ENCODE peak calls at places on chromosome 20, in four cellular contexts. F, N, M and P are unnamed samples.

GRCh38 chr20:43749734-43750294 is 23.0 kb upstream of the GTSF1L start:
- DNase-seq in F (peak; percentile 80), N (peak; percentile 73), M (peak; percentile 79), P (peak; percentile 73)

GRCh38 chr20:50186151-50186885 is 4.3 kb upstream of the CEBPB start:
- DNase-seq in F (peak; percentile 92), N (peak; percentile 84), M (peak; percentile 96), P (peak; percentile 78)

GRCh38 chr20:40506567-40506966 is 182.5 kb downstream of the MAFB start:
- DNase-seq in F (peak; percentile 84), N (no peak), M (peak; percentile 28), P (no peak)

GRCh38 chr20:3119044-3119443 is 34.5 kb upstream of the AVP start:
- DNase-seq in F (no peak), N (no peak), M (no peak), P (no peak)

GRCh38 chr20:37943501-37944455 is 40.9 kb downstream of the VSTM2L start:
- DNase-seq in F (no peak), N (no peak), M (no peak), P (no peak)

GRCh38 chr20:2130062-2130591 is 28.5 kb downstream of the STK35 start:
- DNase-seq in F (no peak), N (no peak), M (no peak), P (no peak)

GRCh38 chr20:3777726-3778629 is 3.3 kb downstream of the SPEF1 start:
- DNase-seq in F (peak; percentile 77), N (no peak), M (peak; percentile 54), P (peak; percentile 38)

GRCh38 chr20:17863577-17864292 is 104.9 kb downstream of the SNX5 start:
- DNase-seq in F (no peak), N (no peak), M (peak; percentile 86), P (no peak)

GRCh38 chr20:1381753-1382591 is 10.9 kb downstream of the FKBP1A start:
- DNase-seq in F (no peak), N (no peak), M (no peak), P (no peak)

GRCh38 chr20:39358052-39358451 is 395.9 kb downstream of the DHX35 start:
- DNase-seq in F (no peak), N (no peak), M (no peak), P (no peak)

DNA sequence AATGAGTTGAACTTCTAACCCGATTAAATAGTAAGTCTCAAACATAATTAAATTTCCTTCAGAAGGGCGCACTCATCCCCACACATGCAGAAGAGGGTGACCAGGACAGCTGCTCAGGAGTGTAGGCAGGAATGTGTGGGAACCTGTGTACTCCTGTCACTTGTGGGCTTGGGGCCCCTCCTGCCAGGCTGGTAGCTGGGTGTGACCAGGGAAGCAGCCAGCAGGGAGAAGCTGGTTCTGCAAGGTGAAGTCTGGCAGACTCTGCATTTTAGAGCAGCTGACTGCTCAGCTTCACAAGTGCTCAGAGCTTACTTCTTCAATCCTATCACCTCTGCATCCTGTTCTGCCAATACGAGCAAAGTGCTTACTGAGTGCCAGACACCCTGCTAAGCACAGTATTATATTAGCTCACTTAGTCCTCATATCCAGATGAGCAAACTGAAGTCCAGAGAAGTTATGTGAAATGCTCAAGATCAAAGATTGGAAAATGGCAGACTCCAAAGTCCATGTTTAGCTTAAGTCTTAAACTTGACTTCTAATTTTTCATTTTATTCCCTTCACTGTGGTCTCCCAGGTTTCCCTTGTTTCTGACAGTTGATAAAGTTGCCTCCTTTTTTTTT is 27.9 kb downstream of the ELMO2 start:
- DNase-seq in F (no peak), N (no peak), M (no peak), P (no peak)
- H3K36me3 ChIP-seq in F (peaks cover 92% of the 10 kb centered on the region), N (peaks cover 36% of the 10 kb centered on the region), M (peaks cover 78% of the 10 kb centered on the region), P (peaks cover 94% of the 10 kb centered on the region)

GRCh38 chr20:58403272-58403671 is 14.2 kb downstream of the VAPB start:
- DNase-seq in F (no peak), N (no peak), M (no peak), P (no peak)

GRCh38 chr20:58399926-58400325 is 10.9 kb downstream of the VAPB start:
- DNase-seq in F (no peak), N (no peak), M (no peak), P (no peak)

GRCh38 chr20:58402827-58403226 is 13.8 kb downstream of the VAPB start:
- DNase-seq in F (no peak), N (no peak), M (no peak), P (no peak)

GRCh38 chr20:58402305-58402704 is 13.3 kb downstream of the VAPB start:
- DNase-seq in F (no peak), N (no peak), M (no peak), P (no peak)

GRCh38 chr20:58401123-58401639 is 12.2 kb downstream of the VAPB start:
- DNase-seq in F (no peak), N (no peak), M (no peak), P (peak; percentile 20)
- H3K4me1 ChIP-seq in F (peaks cover 93% of the 10 kb centered on the region), N (peaks cover 27% of the 10 kb centered on the region), M (peaks cover 2% of the 10 kb centered on the region), P (peaks cover 27% of the 10 kb centered on the region)

GRCh38 chr20:10644458-10645204 is 29.2 kb downstream of the JAG1 start:
- DNase-seq in F (no peak), N (no peak), M (no peak), P (no peak)
- H3K36me3 ChIP-seq in F (peaks cover 99% of the 10 kb centered on the region), N (no peaks in the 10 kb centered on the region), M (peaks cover 99% of the 10 kb centered on the region), P (no peaks in the 10 kb centered on the region)

GRCh38 chr20:32462900-32463641 is 104.9 kb downstream of the ASXL1 start:
- DNase-seq in F (no peak), N (no peak), M (peak; percentile 73), P (no peak)

GRCh38 chr20:32461836-32462600 is 103.9 kb downstream of the ASXL1 start:
- DNase-seq in F (no peak), N (no peak), M (no peak), P (no peak)

GRCh38 chr20:32464401-32465091 is 106.4 kb downstream of the ASXL1 start:
- DNase-seq in F (no peak), N (no peak), M (no peak), P (no peak)

GRCh38 chr20:32465092-32465900 is 107.2 kb downstream of the ASXL1 start:
- DNase-seq in F (peak; percentile 64), N (no peak), M (peak; percentile 80), P (no peak)

GRCh38 chr20:32463642-32464400 is 105.7 kb downstream of the ASXL1 start:
- DNase-seq in F (peak; percentile 15), N (no peak), M (peak; percentile 67), P (no peak)
- H3K4me1 ChIP-seq in F (peaks cover 57% of the 10 kb centered on the region), N (no peaks in the 10 kb centered on the region), M (peaks cover 37% of the 10 kb centered on the region), P (no peaks in the 10 kb centered on the region)

GRCh38 chr20:25006431-25007167 is 14.0 kb upstream of the APMAP start:
- DNase-seq in F (no peak), N (no peak), M (no peak), P (no peak)

GRCh38 chr20:25009218-25010145 is 16.9 kb upstream of the APMAP start:
- DNase-seq in F (no peak), N (no peak), M (peak; percentile 58), P (no peak)

GRCh38 chr20:25008388-25009217 is 16.1 kb upstream of the APMAP start:
- DNase-seq in F (no peak), N (no peak), M (no peak), P (no peak)

GRCh38 chr20:25005661-25006060 is 13.1 kb upstream of the APMAP start:
- DNase-seq in F (no peak), N (no peak), M (no peak), P (no peak)

DNA sequence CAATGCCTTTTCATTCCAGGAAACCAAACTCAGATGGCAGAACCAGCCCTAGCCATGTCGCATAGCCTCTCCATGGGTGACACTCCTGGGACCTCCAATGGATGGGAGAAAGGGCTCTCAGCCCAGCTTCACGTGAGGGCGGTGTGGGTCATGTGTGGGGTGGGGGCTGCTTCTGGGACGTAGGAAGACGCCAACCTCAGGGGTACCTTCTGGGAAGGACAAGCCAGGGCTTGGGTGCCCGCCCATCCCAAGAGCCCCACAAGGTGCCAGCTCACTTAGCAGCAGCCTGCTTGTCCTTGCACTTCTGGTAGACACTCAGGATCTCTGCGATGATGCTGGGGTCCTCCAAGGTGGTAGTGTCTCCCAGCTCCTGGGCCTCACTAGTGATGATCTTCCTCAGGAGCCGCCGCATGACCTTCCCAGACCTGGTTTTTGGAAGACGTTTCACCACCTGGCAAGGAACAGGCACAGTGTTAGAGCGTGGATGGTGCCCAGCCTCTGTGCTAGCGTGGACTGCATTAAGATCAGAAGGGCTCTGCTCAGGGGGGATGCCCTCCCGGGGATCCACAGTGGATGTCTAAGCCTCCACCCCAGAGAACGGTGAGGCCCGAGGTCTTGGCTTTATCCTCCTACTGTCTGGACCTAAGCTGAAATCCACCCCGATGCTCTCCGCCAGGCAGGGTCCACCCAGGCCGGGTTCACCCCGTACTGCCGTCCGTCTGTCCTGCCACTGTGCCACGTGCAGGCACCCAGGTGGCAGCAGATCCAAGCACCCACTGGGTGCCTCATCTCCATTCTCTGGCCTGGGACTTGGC is 15.1 kb upstream of the APMAP start:
- DNase-seq in F (no peak), N (no peak), M (no peak), P (no peak)
- H3K36me3 ChIP-seq in F (peaks cover 81% of the 10 kb centered on the region), N (no peaks in the 10 kb centered on the region), M (peaks cover 58% of the 10 kb centered on the region), P (peaks cover 70% of the 10 kb centered on the region)

GRCh38 chr20:32451682-32452461 is 93.7 kb downstream of the ASXL1 start:
- DNase-seq in F (peak; percentile 12), N (no peak), M (no peak), P (no peak)

GRCh38 chr20:32454164-32455145 is 96.3 kb downstream of the ASXL1 start:
- DNase-seq in F (peak; percentile 10), N (no peak), M (no peak), P (no peak)

GRCh38 chr20:32453467-32454163 is 95.5 kb downstream of the ASXL1 start:
- DNase-seq in F (peak; percentile 11), N (no peak), M (no peak), P (no peak)

GRCh38 chr20:32451340-32451681 is 93.2 kb downstream of the ASXL1 start:
- DNase-seq in F (no peak), N (no peak), M (no peak), P (no peak)

DNA sequence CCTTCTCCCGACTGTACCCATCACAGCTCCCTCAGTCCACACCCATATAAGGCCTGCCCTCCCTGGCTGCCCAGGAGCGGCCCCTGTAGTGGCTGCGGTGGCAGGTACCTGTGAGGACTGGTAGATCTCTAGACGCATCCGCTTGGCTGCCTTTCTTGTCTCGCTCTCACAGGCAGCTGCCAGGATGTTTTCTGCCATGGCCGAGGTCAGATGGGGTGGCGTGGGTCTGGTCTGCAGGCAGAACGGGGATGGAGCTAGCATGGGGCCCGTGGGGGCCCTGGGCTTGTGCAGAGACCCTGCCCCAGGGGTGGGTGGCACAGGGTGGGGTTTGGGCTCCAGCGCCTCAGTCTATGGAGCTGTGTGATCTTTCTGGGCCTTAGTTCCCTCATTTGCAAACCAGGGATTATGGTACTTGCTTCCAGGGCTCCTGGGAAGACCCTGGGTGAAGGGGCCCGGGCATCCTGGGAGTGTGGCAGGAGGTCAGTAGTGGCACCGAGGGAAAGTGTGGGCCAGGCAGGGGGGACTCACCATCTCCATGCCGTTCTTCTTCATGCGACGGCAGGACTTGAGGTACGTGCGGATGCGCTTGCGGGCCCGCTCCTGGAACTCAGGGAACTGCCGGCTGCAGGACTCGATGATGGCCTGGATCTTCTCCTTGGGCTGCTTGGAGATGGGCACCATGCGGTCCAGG is 94.8 kb downstream of the ASXL1 start:
- DNase-seq in F (no peak), N (no peak), M (no peak), P (no peak)
- H3K4me1 ChIP-seq in F (peaks cover 60% of the 10 kb centered on the region), N (peaks cover 8% of the 10 kb centered on the region), M (peaks cover 43% of the 10 kb centered on the region), P (no peaks in the 10 kb centered on the region)

GRCh38 chr20:47655635-47656034 is 129.6 kb downstream of the SULF2 start:
- DNase-seq in F (no peak), N (no peak), M (no peak), P (no peak)
- H3K36me3 ChIP-seq in F (peaks cover 74% of the 10 kb centered on the region), N (peaks cover 93% of the 10 kb centered on the region), M (peaks cover 37% of the 10 kb centered on the region), P (peaks cover 76% of the 10 kb centered on the region)